ENCODE peak calls at places on chromosome 13, in six cellular contexts. F is tibial artery, Y is brain microvascular endothelial cell, U is AG04450, N is GM12865, D is vagina. K is an unnamed sample.

GRCh38 chr13:111031531-111031961 is 83.6 kb upstream of the ARHGEF7 start:
- DNase-seq in F (peak; percentile 60), Y (peak; percentile 84), U (no peak), N (peak; percentile 33), D (no peak), K (no peak)

GRCh38 chr13:114102521-114103288 is 29.7 kb downstream of the RASA3 start:
- DNase-seq in F (peak; percentile 60), Y (no peak), U (no peak), N (no peak), D (no peak), K (no peak)

GRCh38 chr13:102817907-102818306 is 19.0 kb downstream of the BIVM start:
- DNase-seq in F (no peak), Y (no peak), U (no peak), N (no peak), D (no peak), K (no peak)

GRCh38 chr13:94419304-94419943 is 60.1 kb downstream of the DCT start:
- DNase-seq in F (no peak), Y (peak; percentile 78), U (peak; percentile 15), N (peak; percentile 3), D (no peak), K (no peak)

GRCh38 chr13:101449971-101450748 is 2.3 kb upstream of the ITGBL1 start:
- DNase-seq in F (no peak), Y (peak; percentile 62), U (peak; percentile 65), N (no peak), D (no peak), K (no peak)

GRCh38 chr13:48078251-48078656 is 16.6 kb downstream of the MED4 start:
- DNase-seq in F (no peak), Y (no peak), U (no peak), N (peak; percentile 81), D (no peak), K (no peak)

GRCh38 chr13:88461272-88462009 is 790.3 kb downstream of the SLITRK5 start:
- DNase-seq in F (no peak), Y (no peak), U (no peak), N (no peak), D (no peak), K (no peak)

GRCh38 chr13:93220073-93220472 is 6.5 kb upstream of the GPC6 start:
- DNase-seq in F (no peak), Y (no peak), U (no peak), N (no peak), D (no peak), K (no peak)

GRCh38 chr13:88586263-88586662 is 915.1 kb downstream of the SLITRK5 start:
- DNase-seq in F (no peak), Y (no peak), U (no peak), N (no peak), D (no peak), K (no peak)

GRCh38 chr13:105997436-105998232 is 537.8 kb downstream of the EFNB2 start:
- DNase-seq in F (no peak), Y (no peak), U (no peak), N (no peak), D (no peak), K (no peak)

GRCh38 chr13:39835253-39835652 is 179.8 kb downstream of the COG6 start:
- DNase-seq in F (no peak), Y (peak; percentile 48), U (no peak), N (no peak), D (no peak), K (no peak)

GRCh38 chr13:77599351-77599750 is 63.8 kb downstream of the SCEL start:
- DNase-seq in F (no peak), Y (no peak), U (no peak), N (no peak), D (no peak), K (no peak)

GRCh38 chr13:95474992-95475391 is 77.5 kb upstream of the CLDN10 start:
- DNase-seq in F (no peak), Y (no peak), U (no peak), N (no peak), D (no peak), K (no peak)

GRCh38 chr13:27374650-27375049 is 49.8 kb upstream of the GTF3A start:
- DNase-seq in F (peak; percentile 77), Y (peak; percentile 80), U (peak; percentile 59), N (peak; percentile 73), D (no peak), K (peak; percentile 30)

GRCh38 chr13:45786293-45786920 is 65.1 kb downstream of the SIAH3 start:
- DNase-seq in F (no peak), Y (no peak), U (no peak), N (no peak), D (no peak), K (no peak)

GRCh38 chr13:39892731-39893293 is 237.3 kb downstream of the COG6 start:
- DNase-seq in F (no peak), Y (no peak), U (no peak), N (no peak), D (no peak), K (peak; percentile 33)

GRCh38 chr13:51998723-51999471 is 12.4 kb downstream of the ATP7B start:
- DNase-seq in F (no peak), Y (no peak), U (no peak), N (no peak), D (no peak), K (no peak)

GRCh38 chr13:53782400-53783030 is 753.9 kb downstream of the OLFM4 start:
- DNase-seq in F (no peak), Y (peak; percentile 15), U (no peak), N (peak; percentile 35), D (no peak), K (no peak)

GRCh38 chr13:60583911-60584753 is 187.1 kb downstream of the TDRD3 start:
- DNase-seq in F (no peak), Y (peak; percentile 91), U (peak; percentile 29), N (peak; percentile 5), D (no peak), K (no peak)

GRCh38 chr13:43405457-43405856 is 381.3 kb downstream of the ENOX1 start:
- DNase-seq in F (no peak), Y (peak; percentile 18), U (peak; percentile 8), N (no peak), D (no peak), K (no peak)

GRCh38 chr13:103101902-103102301 is 35.7 kb upstream of the SLC10A2 start:
- DNase-seq in F (no peak), Y (no peak), U (no peak), N (no peak), D (no peak), K (no peak)

GRCh38 chr13:39998166-39998565 is 342.7 kb downstream of the COG6 start:
- DNase-seq in F (no peak), Y (no peak), U (no peak), N (peak; percentile 32), D (no peak), K (no peak)

GRCh38 chr13:89688908-89689307 is 1658.6 kb upstream of the MIR17HG start:
- DNase-seq in F (no peak), Y (no peak), U (no peak), N (no peak), D (no peak), K (peak; percentile 34)

GRCh38 chr13:89968468-89968867 is 1379.0 kb upstream of the MIR17HG start:
- DNase-seq in F (no peak), Y (no peak), U (no peak), N (no peak), D (no peak), K (no peak)

GRCh38 chr13:68850160-68850559 is 1257.5 kb upstream of the ATXN8OS start:
- DNase-seq in F (no peak), Y (no peak), U (no peak), N (no peak), D (no peak), K (no peak)

GRCh38 chr13:97223711-97224461 is 1.8 kb downstream of the MBNL2 start:
- DNase-seq in F (peak; percentile 77), Y (peak; percentile 91), U (peak; percentile 83), N (peak; percentile 37), D (no peak), K (peak; percentile 29)

GRCh38 chr13:109119886-109120285 is 490.5 kb downstream of the MYO16 start:
- DNase-seq in F (no peak), Y (no peak), U (no peak), N (no peak), D (no peak), K (no peak)

GRCh38 chr13:73672492-73672891 is 461.7 kb downstream of the KLF12 start:
- DNase-seq in F (no peak), Y (no peak), U (no peak), N (no peak), D (no peak), K (no peak)

DNA sequence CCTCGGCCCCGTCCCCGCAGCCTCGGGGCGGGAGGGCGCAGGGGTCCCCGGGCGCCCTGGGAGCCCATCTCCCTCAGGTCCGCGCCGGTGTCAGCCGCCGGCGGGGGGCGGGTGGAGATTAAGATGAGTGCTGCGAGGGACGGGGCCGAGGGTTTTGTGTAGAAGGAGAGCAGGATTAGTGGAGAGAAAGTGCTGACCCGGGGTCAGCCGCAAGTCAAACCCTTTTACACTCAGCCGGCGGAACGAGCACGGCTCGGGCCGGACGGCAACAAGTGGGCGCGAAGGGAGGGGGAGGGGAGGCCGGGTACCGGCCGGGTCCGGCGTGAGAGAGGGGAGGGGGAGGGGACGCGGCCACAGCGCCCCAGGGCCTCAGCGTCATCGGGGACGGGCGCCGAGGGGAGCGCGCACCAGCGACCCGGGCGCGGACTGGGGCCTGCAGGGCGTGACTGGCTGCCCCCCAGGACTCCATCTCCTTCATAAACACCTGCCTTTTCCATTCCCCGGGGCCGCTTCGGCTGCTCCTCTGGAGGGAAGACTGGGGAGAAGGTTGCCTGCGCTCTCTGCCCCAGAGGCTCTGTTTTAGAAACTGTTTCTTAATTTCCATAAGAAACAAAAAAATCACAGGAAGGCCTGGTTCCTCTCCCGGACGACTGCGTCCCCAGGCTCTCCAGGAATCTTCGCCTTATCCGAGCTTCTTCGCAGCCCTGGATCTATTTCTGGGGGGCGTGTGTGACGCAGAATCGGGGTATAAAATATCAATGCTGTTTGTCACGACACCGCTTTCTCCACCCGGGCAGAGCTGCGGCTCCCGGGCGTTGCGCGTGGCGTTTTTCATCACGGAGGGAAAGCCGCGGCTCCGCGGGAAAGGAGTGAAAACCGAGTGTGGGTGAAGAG is 6.5 kb downstream of the SOX1 start:
- DNase-seq in F (no peak), Y (no peak), U (no peak), N (no peak), D (no peak), K (no peak)
- H3K4me3 ChIP-seq in F (no peak overlapping the region), Y (no peak overlapping the region), U (no peak overlapping the region), N (no peak overlapping the region), D (no peak overlapping the region), K (peak overlapping the region; percentile 45)

GRCh38 chr13:23160241-23161175 is 20.3 kb upstream of the SGCG start:
- DNase-seq in F (no peak), Y (no peak), U (no peak), N (no peak), D (no peak), K (no peak)
- TF ChIP-seq CTCF in F (no peak), Y (no peak), U (no peak), N (no peak), D (no peak), K (peak; percentile 11)

GRCh38 chr13:98930014-98930625 is 47.7 kb downstream of the DOCK9 start:
- DNase-seq in F (no peak), Y (no peak), U (no peak), N (no peak), D (no peak), K (no peak)
- H3K4me3 ChIP-seq in F (no peak overlapping the region), Y (no peak overlapping the region), U (no peak overlapping the region), N (no peak overlapping the region), D (no peak overlapping the region), K (no peak overlapping the region)

DNA sequence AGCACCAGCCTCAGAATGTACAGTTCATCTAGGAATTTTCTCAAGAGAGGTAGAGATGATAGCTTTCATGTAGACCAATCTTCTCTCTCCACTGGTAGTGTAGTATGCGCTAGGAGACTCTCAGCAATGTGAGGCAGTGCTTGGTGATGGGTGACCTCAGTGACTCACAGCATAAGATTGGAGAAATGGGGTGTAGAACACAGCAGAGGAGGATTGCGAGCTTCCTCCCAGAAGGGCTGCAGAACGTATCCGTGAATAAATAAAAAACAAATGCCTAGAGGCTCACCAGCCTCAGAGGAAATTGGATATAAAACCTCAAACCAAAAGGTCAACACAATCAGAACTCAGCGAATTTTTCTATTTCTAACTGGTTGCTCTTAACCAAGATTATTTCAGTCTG is 182.9 kb upstream of the RXFP2 start:
- DNase-seq in F (no peak), Y (peak; percentile 90), U (no peak), N (no peak), D (no peak), K (no peak)
- TF ChIP-seq CTCF in F (no peak), Y (no peak), U (no peak), N (no peak), D (no peak), K (no peak)

K was measured in left ventricle myocardium inferior.